ENCODE peak calls at places on chromosomes 7 and 10, in eight cellular contexts. W is fibroblast of the conjunctiva; B is ELF-1; H is hippocampal formation; G is ACHN; Q is T47D; T is effector CD4-positive, alpha-beta T cell; E is GDM1. Y is an unnamed sample.

GRCh38 chr7:79973455-79973854 is 161.2 kb upstream of the GNAI1 start:
- DNase-seq in W (no peak), B (no peak), H (no peak), G (no peak), Q (no peak), T (no peak), E (no peak), Y (no peak)

GRCh38 chr7:39272111-39272510 is 294.1 kb upstream of the YAE1 start:
- DNase-seq in W (no peak), B (no peak), H (no peak), G (no peak), Q (no peak), T (no peak), E (no peak), Y (no peak)

GRCh38 chr10:132232553-132232949 is 45.8 kb downstream of the DPYSL4 start:
- DNase-seq in W (no peak), B (no peak), H (peak), G (no peak), Q (no peak), T (no peak), E (peak), Y (no peak)

GRCh38 chr10:7436490-7437100 is 25.8 kb upstream of the SFMBT2 start:
- DNase-seq in W (no peak), B (no peak), H (no peak), G (no peak), Q (no peak), T (no peak), E (no peak), Y (no peak)

GRCh38 chr10:125263551-125263950 is 103.2 kb upstream of the CTBP2 start:
- DNase-seq in W (no peak), B (peak), H (no peak), G (no peak), Q (peak), T (no peak), E (no peak), Y (no peak)

GRCh38 chr7:117157121-117157870 is 165.6 kb downstream of the WNT2 start:
- DNase-seq in W (peak), B (no peak), H (peak), G (peak), Q (no peak), T (no peak), E (no peak), Y (no peak)

GRCh38 chr10:83538047-83538446 is 601.3 kb upstream of the GHITM start:
- DNase-seq in W (no peak), B (no peak), H (no peak), G (no peak), Q (no peak), T (no peak), E (no peak), Y (no peak)

GRCh38 chr10:15131330-15131729 is 34.2 kb downstream of the RPP38 start:
- DNase-seq in W (no peak), B (no peak), H (no peak), G (no peak), Q (no peak), T (no peak), E (no peak), Y (no peak)

GRCh38 chr7:15720849-15721471 is 34.5 kb upstream of the MEOX2 start:
- DNase-seq in W (peak), B (peak), H (peak), G (peak), Q (peak), T (no peak), E (no peak), Y (peak)

GRCh38 chr7:7321681-7322080 is 139.3 kb downstream of the C1GALT1 start:
- DNase-seq in W (no peak), B (no peak), H (no peak), G (peak), Q (peak), T (no peak), E (no peak), Y (no peak)

GRCh38 chr7:98870071-98870651 is 347 bp upstream of the TMEM130 start:
- DNase-seq in W (no peak), B (peak), H (peak), G (peak), Q (no peak), T (peak), E (peak), Y (peak)

GRCh38 chr7:43552122-43552521 is 30.8 kb upstream of the STK17A start:
- DNase-seq in W (no peak), B (no peak), H (no peak), G (no peak), Q (no peak), T (no peak), E (no peak), Y (no peak)

GRCh38 chr7:143362126-143362961 is at the start of gene FAM131B:
- DNase-seq in W (no peak), B (no peak), H (peak), G (no peak), Q (no peak), T (no peak), E (no peak), Y (peak)

GRCh38 chr10:109966961-109967738 is 40.6 kb upstream of the ADD3 start:
- DNase-seq in W (no peak), B (peak), H (no peak), G (no peak), Q (peak), T (no peak), E (no peak), Y (no peak)

GRCh38 chr7:7176421-7177043 is 5.8 kb upstream of the C1GALT1 start:
- DNase-seq in W (peak), B (no peak), H (no peak), G (peak), Q (peak), T (no peak), E (peak), Y (no peak)

GRCh38 chr7:2460188-2460587 is 16.0 kb downstream of the GRIFIN start:
- DNase-seq in W (no peak), B (no peak), H (no peak), G (no peak), Q (no peak), T (no peak), E (no peak), Y (peak)

GRCh38 chr7:75889826-75890225 is 11.0 kb downstream of the RHBDD2 start:
- DNase-seq in W (no peak), B (no peak), H (no peak), G (no peak), Q (no peak), T (no peak), E (no peak), Y (no peak)

GRCh38 chr10:48519731-48520506 is 85.0 kb downstream of the ARHGAP22 start:
- DNase-seq in W (no peak), B (no peak), H (no peak), G (no peak), Q (no peak), T (no peak), E (peak), Y (no peak)

Y was measured in anterior cingulate cortex.